ENCODE peak calls at places on chromosomes 13 and 19, in seven cellular contexts. W, H, A, J, F, T and K are unnamed samples.

GRCh38 chr13:111897846-111898215 is 169.1 kb upstream of the SOX1 start:
- DNase-seq in W (no peak), H (no peak), A (no peak), J (no peak), F (no peak), T (no peak), K (no peak)

GRCh38 chr19:38701455-38702063 is 42.7 kb downstream of the CAPN12 start:
- DNase-seq in W (peak; percentile 54), H (peak; percentile 41), A (no peak), J (no peak), F (no peak), T (no peak), K (peak; percentile 82)

GRCh38 chr13:29901714-29902631 is 51.6 kb upstream of the UBL3 start:
- DNase-seq in W (peak; percentile 96), H (no peak), A (peak; percentile 75), J (no peak), F (peak; percentile 53), T (peak; percentile 60), K (peak; percentile 71)

GRCh38 chr13:99686944-99687382 is 185.7 kb downstream of the TM9SF2 start:
- DNase-seq in W (no peak), H (no peak), A (no peak), J (no peak), F (no peak), T (no peak), K (no peak)

GRCh38 chr19:6464070-6464873 is at the start of gene CRB3:
- DNase-seq in W (no peak), H (no peak), A (no peak), J (no peak), F (peak; percentile 21), T (peak; percentile 34), K (no peak)

GRCh38 chr13:58434943-58435342 is 803.4 kb downstream of the PCDH17 start:
- DNase-seq in W (no peak), H (no peak), A (no peak), J (no peak), F (no peak), T (no peak), K (no peak)

GRCh38 chr13:53066411-53066810 is 37.8 kb downstream of the OLFM4 start:
- DNase-seq in W (no peak), H (no peak), A (no peak), J (no peak), F (no peak), T (no peak), K (no peak)

GRCh38 chr19:39828015-39828633 is 5.8 kb downstream of the DYRK1B start:
- DNase-seq in W (no peak), H (no peak), A (no peak), J (no peak), F (no peak), T (peak; percentile 50), K (no peak)

GRCh38 chr19:2345794-2346663 is 14.0 kb upstream of the TMPRSS9 start:
- DNase-seq in W (peak; percentile 33), H (no peak), A (no peak), J (no peak), F (no peak), T (no peak), K (no peak)

GRCh38 chr13:31101511-31102170 is 60.1 kb downstream of the HSPH1 start:
- DNase-seq in W (no peak), H (no peak), A (peak; percentile 32), J (no peak), F (no peak), T (no peak), K (no peak)

GRCh38 chr19:6378036-6378435 is 2.3 kb upstream of the PSPN start:
- DNase-seq in W (peak; percentile 78), H (no peak), A (peak; percentile 81), J (no peak), F (no peak), T (no peak), K (peak; percentile 27)

GRCh38 chr19:10929402-10929794 is 787 bp downstream of the TIMM29 start:
- DNase-seq in W (no peak), H (no peak), A (no peak), J (no peak), F (no peak), T (no peak), K (no peak)

GRCh38 chr13:114204894-114205293 is 25.8 kb downstream of the CFAP97D2 start:
- DNase-seq in W (no peak), H (no peak), A (no peak), J (no peak), F (no peak), T (no peak), K (no peak)

GRCh38 chr13:44048326-44048725 is 168.6 kb downstream of the LACC1 start:
- DNase-seq in W (peak; percentile 26), H (no peak), A (no peak), J (no peak), F (no peak), T (no peak), K (no peak)

GRCh38 chr19:3479819-3480215 is 508 bp downstream of the SMIM24 start:
- DNase-seq in W (no peak), H (no peak), A (no peak), J (no peak), F (peak; percentile 43), T (peak; percentile 25), K (no peak)